ENCODE peak calls at places on chromosome 21, in seven cellular contexts. One of them, this sample, is unnamed. For H3K4me1, the result is how much of the 10 kb centered on the place peaks cover.

GRCh38 chr21:36792505-36792967 is 93.6 kb downstream of the SIM2 start:
- DNase-seq in adrenal gland: no peak
- DNase-seq in gastrocnemius medialis: peak
- DNase-seq in CD8-positive, alpha-beta T cell: no peak
- DNase-seq in PC-3: peak
- DNase-seq in effector memory CD4-positive, alpha-beta T cell: no peak
- DNase-seq in body of pancreas: no peak
- DNase-seq in this sample: no peak

GRCh38 chr21:43702785-43703067 is 16.2 kb upstream of the PDXK start:
- DNase-seq in effector memory CD4-positive, alpha-beta T cell: no peak
- DNase-seq in CD8-positive, alpha-beta T cell: no peak
- DNase-seq in body of pancreas: no peak
- DNase-seq in adrenal gland: no peak
- DNase-seq in PC-3: no peak
- DNase-seq in gastrocnemius medialis: no peak
- DNase-seq in this sample: no peak

GRCh38 chr21:37525810-37526209 is 159.2 kb downstream of the DYRK1A start:
- DNase-seq in PC-3: no peak
- DNase-seq in gastrocnemius medialis: no peak
- DNase-seq in body of pancreas: no peak
- DNase-seq in adrenal gland: no peak
- DNase-seq in effector memory CD4-positive, alpha-beta T cell: no peak
- DNase-seq in CD8-positive, alpha-beta T cell: no peak
- DNase-seq in this sample: no peak

GRCh38 chr21:31671146-31671716 is 11.7 kb downstream of the SOD1 start:
- DNase-seq in adrenal gland: no peak
- DNase-seq in CD8-positive, alpha-beta T cell: no peak
- DNase-seq in body of pancreas: no peak
- DNase-seq in gastrocnemius medialis: no peak
- DNase-seq in PC-3: no peak
- DNase-seq in effector memory CD4-positive, alpha-beta T cell: no peak
- DNase-seq in this sample: no peak

GRCh38 chr21:14376854-14377253 is 6.1 kb downstream of the HSPA13 start:
- DNase-seq in PC-3: peak
- DNase-seq in body of pancreas: no peak
- DNase-seq in gastrocnemius medialis: no peak
- DNase-seq in CD8-positive, alpha-beta T cell: no peak
- DNase-seq in adrenal gland: no peak
- DNase-seq in effector memory CD4-positive, alpha-beta T cell: no peak
- DNase-seq in this sample: no peak

GRCh38 chr21:42195378-42196031 is 23.4 kb upstream of the ABCG1 start:
- DNase-seq in gastrocnemius medialis: peak
- DNase-seq in adrenal gland: peak
- DNase-seq in body of pancreas: peak
- DNase-seq in PC-3: no peak
- DNase-seq in CD8-positive, alpha-beta T cell: no peak
- DNase-seq in effector memory CD4-positive, alpha-beta T cell: no peak
- DNase-seq in this sample: peak

GRCh38 chr21:28550057-28550825 is 442.4 kb downstream of the LTN1 start:
- DNase-seq in CD8-positive, alpha-beta T cell: no peak
- DNase-seq in body of pancreas: no peak
- DNase-seq in effector memory CD4-positive, alpha-beta T cell: no peak
- DNase-seq in gastrocnemius medialis: no peak
- DNase-seq in PC-3: peak
- DNase-seq in adrenal gland: no peak
- DNase-seq in this sample: no peak

GRCh38 chr21:19322360-19322759 is 918.8 kb upstream of the TMPRSS15 start:
- DNase-seq in body of pancreas: no peak
- DNase-seq in CD8-positive, alpha-beta T cell: no peak
- DNase-seq in PC-3: peak
- DNase-seq in adrenal gland: no peak
- DNase-seq in effector memory CD4-positive, alpha-beta T cell: no peak
- DNase-seq in gastrocnemius medialis: no peak
- DNase-seq in this sample: no peak

GRCh38 chr21:15722591-15723324 is 7.0 kb upstream of the USP25 start:
- DNase-seq in adrenal gland: no peak
- DNase-seq in CD8-positive, alpha-beta T cell: no peak
- DNase-seq in effector memory CD4-positive, alpha-beta T cell: no peak
- DNase-seq in PC-3: peak
- DNase-seq in gastrocnemius medialis: no peak
- DNase-seq in body of pancreas: peak
- DNase-seq in this sample: no peak

GRCh38 chr21:20618878-20619277 is 379.3 kb upstream of the NCAM2 start:
- DNase-seq in gastrocnemius medialis: no peak
- DNase-seq in effector memory CD4-positive, alpha-beta T cell: no peak
- DNase-seq in PC-3: no peak
- DNase-seq in CD8-positive, alpha-beta T cell: no peak
- DNase-seq in adrenal gland: no peak
- DNase-seq in body of pancreas: no peak
- DNase-seq in this sample: no peak

GRCh38 chr21:40631201-40631600 is 215.8 kb downstream of the DSCAM start:
- DNase-seq in body of pancreas: no peak
- DNase-seq in gastrocnemius medialis: no peak
- DNase-seq in adrenal gland: no peak
- DNase-seq in CD8-positive, alpha-beta T cell: no peak
- DNase-seq in effector memory CD4-positive, alpha-beta T cell: no peak
- DNase-seq in PC-3: no peak
- DNase-seq in this sample: no peak

GRCh38 chr21:44975720-44976555 is 36.1 kb downstream of the SLX9 start:
- DNase-seq in effector memory CD4-positive, alpha-beta T cell: no peak
- DNase-seq in gastrocnemius medialis: no peak
- DNase-seq in body of pancreas: no peak
- DNase-seq in PC-3: no peak
- DNase-seq in CD8-positive, alpha-beta T cell: no peak
- DNase-seq in adrenal gland: no peak
- DNase-seq in this sample: no peak

GRCh38 chr21:44979687-44980561 is 40.1 kb downstream of the SLX9 start:
- DNase-seq in CD8-positive, alpha-beta T cell: no peak
- DNase-seq in effector memory CD4-positive, alpha-beta T cell: no peak
- DNase-seq in gastrocnemius medialis: no peak
- DNase-seq in PC-3: no peak
- DNase-seq in body of pancreas: no peak
- DNase-seq in adrenal gland: no peak
- DNase-seq in this sample: no peak

GRCh38 chr21:44974676-44975075 is 34.8 kb downstream of the SLX9 start:
- DNase-seq in adrenal gland: no peak
- DNase-seq in PC-3: no peak
- DNase-seq in CD8-positive, alpha-beta T cell: no peak
- DNase-seq in effector memory CD4-positive, alpha-beta T cell: no peak
- DNase-seq in gastrocnemius medialis: no peak
- DNase-seq in body of pancreas: no peak
- DNase-seq in this sample: no peak

GRCh38 chr21:44980562-44981489 is 41.0 kb downstream of the SLX9 start:
- DNase-seq in CD8-positive, alpha-beta T cell: no peak
- DNase-seq in adrenal gland: no peak
- DNase-seq in gastrocnemius medialis: no peak
- DNase-seq in effector memory CD4-positive, alpha-beta T cell: no peak
- DNase-seq in body of pancreas: no peak
- DNase-seq in PC-3: no peak
- DNase-seq in this sample: no peak

DNA sequence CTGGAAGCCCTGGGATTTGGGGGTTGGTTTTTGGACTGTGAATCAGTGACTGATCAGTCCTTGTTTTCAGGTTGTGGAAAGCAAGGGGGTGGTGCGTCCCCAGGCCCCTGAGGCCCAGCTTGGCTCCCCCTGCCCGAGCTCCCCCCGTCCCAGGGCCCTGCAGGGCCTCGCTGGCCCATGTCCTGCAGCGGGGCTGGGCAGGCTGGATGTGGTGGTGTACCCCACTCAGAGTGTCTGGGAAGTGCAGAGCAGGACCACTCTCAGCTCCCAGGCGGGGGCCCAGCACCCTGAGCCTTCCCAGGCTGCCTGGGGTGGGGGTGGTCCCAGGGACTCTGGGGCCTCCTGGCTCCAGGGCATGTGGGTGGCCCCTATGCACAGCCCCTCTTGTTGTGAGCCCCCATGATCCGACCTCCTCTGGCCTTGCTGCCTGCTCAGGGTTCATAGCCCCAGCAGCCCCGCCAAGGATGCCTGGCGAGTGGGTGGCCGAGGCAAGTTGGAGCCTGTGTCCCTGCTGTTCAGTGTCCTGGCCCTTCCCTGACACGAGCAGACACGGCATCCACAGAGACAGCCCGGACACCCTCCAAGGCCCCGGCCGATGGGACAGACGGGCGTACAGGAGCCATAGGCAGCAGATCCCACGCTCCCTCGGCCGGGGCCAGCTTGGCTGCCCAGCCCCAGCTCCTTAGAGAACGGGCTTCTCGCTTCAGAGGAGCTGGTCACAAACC is 37.9 kb downstream of the SLX9 start:
- DNase-seq in CD8-positive, alpha-beta T cell: no peak
- DNase-seq in effector memory CD4-positive, alpha-beta T cell: no peak
- DNase-seq in PC-3: no peak
- DNase-seq in adrenal gland: no peak
- DNase-seq in body of pancreas: no peak
- DNase-seq in gastrocnemius medialis: no peak
- DNase-seq in this sample: no peak
- H3K27ac ChIP-seq in CD8-positive, alpha-beta T cell: no peak
- H3K27ac ChIP-seq in effector memory CD4-positive, alpha-beta T cell: no peak
- H3K27ac ChIP-seq in PC-3: no peak
- H3K27ac ChIP-seq in adrenal gland: no peak
- H3K27ac ChIP-seq in body of pancreas: no peak
- H3K27ac ChIP-seq in gastrocnemius medialis: no peak
- H3K27ac ChIP-seq in this sample: no peak

DNA sequence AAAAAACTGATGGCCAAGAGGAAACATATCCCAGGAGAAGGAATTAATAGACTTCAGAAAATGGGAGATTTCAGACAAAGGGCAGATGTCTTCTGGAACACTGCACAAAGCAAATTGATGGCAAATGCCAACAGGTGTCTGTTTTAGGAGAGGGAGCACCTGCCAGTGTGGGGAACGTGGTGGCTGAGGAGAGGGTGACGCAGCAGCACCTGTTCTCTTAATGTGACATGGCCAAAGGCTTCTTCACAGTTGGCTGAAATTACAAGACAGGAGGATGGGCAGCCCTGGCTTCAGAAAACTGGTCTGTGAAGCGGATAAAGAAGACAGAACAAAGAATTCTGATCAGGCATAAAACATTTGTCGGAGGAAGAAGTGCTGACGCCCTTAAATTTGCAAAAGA is 178.7 kb upstream of the RUNX1 start:
- DNase-seq in effector memory CD4-positive, alpha-beta T cell: no peak
- DNase-seq in gastrocnemius medialis: peak
- DNase-seq in PC-3: no peak
- DNase-seq in CD8-positive, alpha-beta T cell: no peak
- DNase-seq in adrenal gland: no peak
- DNase-seq in body of pancreas: no peak
- DNase-seq in this sample: no peak
- H3K4me1 ChIP-seq in effector memory CD4-positive, alpha-beta T cell: under half
- H3K4me1 ChIP-seq in gastrocnemius medialis: under half
- H3K4me1 ChIP-seq in PC-3: under half
- H3K4me1 ChIP-seq in CD8-positive, alpha-beta T cell: under half
- H3K4me1 ChIP-seq in adrenal gland: under half
- H3K4me1 ChIP-seq in body of pancreas: under half
- H3K4me1 ChIP-seq in this sample: under half

DNA sequence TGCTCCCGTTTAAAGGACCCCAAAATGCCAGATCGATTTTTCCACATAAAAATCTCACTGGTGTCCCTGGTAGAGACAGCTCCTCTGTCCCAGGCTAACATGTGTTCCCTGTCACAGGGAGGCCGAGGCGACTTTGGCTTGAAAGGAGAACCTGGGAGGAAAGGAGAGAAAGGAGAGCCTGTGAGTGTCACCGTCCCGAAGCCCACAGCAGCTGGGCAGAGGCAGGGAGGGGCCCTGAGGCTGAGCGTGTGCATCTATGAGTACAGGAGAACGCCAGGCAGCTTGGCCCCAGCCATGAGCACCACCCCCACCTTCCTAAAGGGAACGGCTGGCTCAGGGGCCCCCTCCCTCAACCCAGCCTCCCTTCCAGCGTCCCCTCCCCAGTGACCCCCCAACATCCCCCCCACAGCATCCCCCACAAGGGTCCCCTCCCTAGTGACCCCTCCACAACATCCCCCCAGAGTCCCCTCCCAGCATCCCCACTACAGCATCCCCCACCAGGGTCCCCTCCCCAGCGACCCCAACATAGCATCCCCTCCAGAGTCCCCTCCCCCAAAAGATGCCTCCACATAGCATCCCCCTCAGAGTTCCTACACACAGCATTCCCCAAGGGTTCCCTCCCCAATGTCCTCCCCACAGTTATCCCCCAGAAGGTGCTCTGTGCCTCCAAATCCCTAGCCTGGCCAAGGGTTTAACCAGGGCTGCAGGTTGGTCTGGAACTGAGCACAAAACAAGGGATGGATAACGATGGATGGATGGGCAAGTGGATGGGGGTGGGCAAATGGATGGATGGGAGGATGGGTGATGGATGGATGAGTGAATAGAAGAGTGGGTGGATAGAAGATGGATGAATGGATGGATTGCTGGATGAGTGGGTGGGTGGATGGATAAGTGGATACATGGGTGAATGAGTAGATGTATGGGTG is 25.1 kb downstream of the COL6A2 start:
- DNase-seq in adrenal gland: no peak
- DNase-seq in body of pancreas: no peak
- DNase-seq in gastrocnemius medialis: peak
- DNase-seq in PC-3: no peak
- DNase-seq in CD8-positive, alpha-beta T cell: no peak
- DNase-seq in effector memory CD4-positive, alpha-beta T cell: peak
- DNase-seq in this sample: peak
- H3K27ac ChIP-seq in adrenal gland: no peak
- H3K27ac ChIP-seq in body of pancreas: no peak
- H3K27ac ChIP-seq in gastrocnemius medialis: no peak
- H3K27ac ChIP-seq in PC-3: peak
- H3K27ac ChIP-seq in CD8-positive, alpha-beta T cell: no peak
- H3K27ac ChIP-seq in effector memory CD4-positive, alpha-beta T cell: no peak
- H3K27ac ChIP-seq in this sample: no peak

GRCh38 chr21:44713846-44714245 is 2.5 kb upstream of the TSPEAR start:
- DNase-seq in gastrocnemius medialis: no peak
- DNase-seq in CD8-positive, alpha-beta T cell: no peak
- DNase-seq in PC-3: no peak
- DNase-seq in effector memory CD4-positive, alpha-beta T cell: no peak
- DNase-seq in adrenal gland: peak
- DNase-seq in body of pancreas: no peak
- DNase-seq in this sample: no peak

GRCh38 chr21:44712203-44713028 is 1.0 kb upstream of the TSPEAR start:
- DNase-seq in PC-3: no peak
- DNase-seq in body of pancreas: no peak
- DNase-seq in gastrocnemius medialis: no peak
- DNase-seq in effector memory CD4-positive, alpha-beta T cell: no peak
- DNase-seq in CD8-positive, alpha-beta T cell: no peak
- DNase-seq in adrenal gland: peak
- DNase-seq in this sample: no peak

GRCh38 chr21:44714905-44715304 is 3.5 kb upstream of the TSPEAR start:
- DNase-seq in PC-3: no peak
- DNase-seq in adrenal gland: peak
- DNase-seq in effector memory CD4-positive, alpha-beta T cell: no peak
- DNase-seq in gastrocnemius medialis: no peak
- DNase-seq in body of pancreas: no peak
- DNase-seq in CD8-positive, alpha-beta T cell: no peak
- DNase-seq in this sample: no peak

GRCh38 chr21:44711327-44712202 is at the start of gene TSPEAR:
- DNase-seq in CD8-positive, alpha-beta T cell: no peak
- DNase-seq in body of pancreas: no peak
- DNase-seq in adrenal gland: peak
- DNase-seq in PC-3: no peak
- DNase-seq in effector memory CD4-positive, alpha-beta T cell: no peak
- DNase-seq in gastrocnemius medialis: no peak
- DNase-seq in this sample: no peak

DNA sequence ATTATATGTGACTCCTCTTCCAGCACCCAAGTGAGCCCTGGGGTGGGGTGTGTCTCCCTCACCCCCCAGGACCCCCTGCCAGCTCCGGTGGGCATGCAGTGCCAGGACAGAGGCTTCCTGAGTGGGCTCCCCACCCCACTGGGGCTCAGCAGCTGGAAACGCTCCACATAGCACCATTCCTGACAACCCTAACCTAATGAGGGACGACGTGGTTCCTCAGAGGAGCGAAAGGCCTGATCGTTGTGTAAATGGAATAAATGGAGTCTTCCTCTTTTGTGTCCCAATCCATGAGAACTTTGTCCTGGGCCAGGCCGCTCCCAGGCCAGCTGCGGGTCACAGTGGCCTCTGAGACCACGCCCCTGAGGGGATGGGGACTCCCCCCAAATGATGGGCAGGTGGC is 1.8 kb upstream of the TSPEAR start:
- DNase-seq in PC-3: no peak
- DNase-seq in CD8-positive, alpha-beta T cell: no peak
- DNase-seq in body of pancreas: no peak
- DNase-seq in adrenal gland: peak
- DNase-seq in effector memory CD4-positive, alpha-beta T cell: no peak
- DNase-seq in gastrocnemius medialis: no peak
- DNase-seq in this sample: no peak
- H3K4me1 ChIP-seq in PC-3: under half
- H3K4me1 ChIP-seq in CD8-positive, alpha-beta T cell: under half
- H3K4me1 ChIP-seq in body of pancreas: under half
- H3K4me1 ChIP-seq in adrenal gland: under half
- H3K4me1 ChIP-seq in effector memory CD4-positive, alpha-beta T cell: under half
- H3K4me1 ChIP-seq in gastrocnemius medialis: under half
- H3K4me1 ChIP-seq in this sample: under half